ENCODE peak calls at places on chromosomes 7 and 10, in five cellular contexts. One of them, this sample, is unnamed.

GRCh38 chr7:50047716-50048115 is 45.3 kb downstream of the ZPBP start:
- DNase-seq in A549: no peak
- DNase-seq in activated CD8-positive, alpha-beta memory T cell treated with anti-CD3 and anti-CD28 coated beads for 24 hours: no peak
- DNase-seq in T-helper 1 cell: no peak
- DNase-seq in OCI-M1: no peak
- DNase-seq in this sample: no peak

GRCh38 chr7:157711353-157711888 is 374.6 kb downstream of the DNAJB6 start:
- DNase-seq in OCI-M1: no peak
- DNase-seq in activated CD8-positive, alpha-beta memory T cell treated with anti-CD3 and anti-CD28 coated beads for 24 hours: no peak
- DNase-seq in T-helper 1 cell: no peak
- DNase-seq in A549: no peak
- DNase-seq in this sample: no peak

GRCh38 chr10:94991243-94991888 is 52.9 kb downstream of the CYP2C9 start:
- DNase-seq in OCI-M1: no peak
- DNase-seq in activated CD8-positive, alpha-beta memory T cell treated with anti-CD3 and anti-CD28 coated beads for 24 hours: no peak
- DNase-seq in A549: no peak
- DNase-seq in T-helper 1 cell: no peak
- DNase-seq in this sample: no peak

GRCh38 chr10:86139066-86139657 is 227.4 kb downstream of the GRID1 start:
- DNase-seq in A549: peak
- DNase-seq in activated CD8-positive, alpha-beta memory T cell treated with anti-CD3 and anti-CD28 coated beads for 24 hours: peak
- DNase-seq in T-helper 1 cell: no peak
- DNase-seq in OCI-M1: peak
- DNase-seq in this sample: no peak

GRCh38 chr7:100539436-100540006 is 518 bp downstream of the AGFG2 start:
- DNase-seq in activated CD8-positive, alpha-beta memory T cell treated with anti-CD3 and anti-CD28 coated beads for 24 hours: no peak
- DNase-seq in A549: no peak
- DNase-seq in OCI-M1: no peak
- DNase-seq in T-helper 1 cell: no peak
- DNase-seq in this sample: no peak

GRCh38 chr10:118587881-118588651 is 7.4 kb downstream of the PRLHR start:
- DNase-seq in OCI-M1: no peak
- DNase-seq in activated CD8-positive, alpha-beta memory T cell treated with anti-CD3 and anti-CD28 coated beads for 24 hours: no peak
- DNase-seq in A549: no peak
- DNase-seq in T-helper 1 cell: no peak
- DNase-seq in this sample: no peak

GRCh38 chr10:77925410-77925794 is 1.2 kb downstream of the DLG5 start:
- DNase-seq in OCI-M1: no peak
- DNase-seq in A549: no peak
- DNase-seq in activated CD8-positive, alpha-beta memory T cell treated with anti-CD3 and anti-CD28 coated beads for 24 hours: no peak
- DNase-seq in T-helper 1 cell: no peak
- DNase-seq in this sample: no peak

GRCh38 chr10:111356571-111356970 is 279.7 kb downstream of the ADRA2A start:
- DNase-seq in A549: no peak
- DNase-seq in OCI-M1: peak
- DNase-seq in T-helper 1 cell: no peak
- DNase-seq in activated CD8-positive, alpha-beta memory T cell treated with anti-CD3 and anti-CD28 coated beads for 24 hours: no peak
- DNase-seq in this sample: no peak

GRCh38 chr7:15977663-15978062 is 291.2 kb upstream of the MEOX2 start:
- DNase-seq in A549: no peak
- DNase-seq in activated CD8-positive, alpha-beta memory T cell treated with anti-CD3 and anti-CD28 coated beads for 24 hours: no peak
- DNase-seq in OCI-M1: no peak
- DNase-seq in T-helper 1 cell: no peak
- DNase-seq in this sample: no peak

GRCh38 chr10:58967551-58968418 is 208.7 kb upstream of the PHYHIPL start:
- DNase-seq in OCI-M1: no peak
- DNase-seq in T-helper 1 cell: no peak
- DNase-seq in A549: peak
- DNase-seq in activated CD8-positive, alpha-beta memory T cell treated with anti-CD3 and anti-CD28 coated beads for 24 hours: no peak
- DNase-seq in this sample: no peak

GRCh38 chr7:65796205-65796604 is 76.7 kb upstream of the VKORC1L1 start:
- DNase-seq in A549: no peak
- DNase-seq in OCI-M1: no peak
- DNase-seq in T-helper 1 cell: no peak
- DNase-seq in activated CD8-positive, alpha-beta memory T cell treated with anti-CD3 and anti-CD28 coated beads for 24 hours: no peak
- DNase-seq in this sample: no peak

GRCh38 chr7:130733866-130734524 is at the start of gene KLF14:
- DNase-seq in activated CD8-positive, alpha-beta memory T cell treated with anti-CD3 and anti-CD28 coated beads for 24 hours: peak
- DNase-seq in A549: no peak
- DNase-seq in T-helper 1 cell: peak
- DNase-seq in OCI-M1: no peak
- DNase-seq in this sample: peak

GRCh38 chr10:130560079-130560478 is 423.9 kb downstream of the GLRX3 start:
- DNase-seq in activated CD8-positive, alpha-beta memory T cell treated with anti-CD3 and anti-CD28 coated beads for 24 hours: no peak
- DNase-seq in T-helper 1 cell: no peak
- DNase-seq in A549: no peak
- DNase-seq in OCI-M1: no peak
- DNase-seq in this sample: no peak

GRCh38 chr10:78115135-78115853 is 81.6 kb downstream of the RPS24 start:
- DNase-seq in A549: no peak
- DNase-seq in OCI-M1: no peak
- DNase-seq in activated CD8-positive, alpha-beta memory T cell treated with anti-CD3 and anti-CD28 coated beads for 24 hours: no peak
- DNase-seq in T-helper 1 cell: no peak
- DNase-seq in this sample: no peak

GRCh38 chr10:54284526-54285193 is 516.4 kb downstream of the PCDH15 start:
- DNase-seq in A549: no peak
- DNase-seq in OCI-M1: peak
- DNase-seq in activated CD8-positive, alpha-beta memory T cell treated with anti-CD3 and anti-CD28 coated beads for 24 hours: no peak
- DNase-seq in T-helper 1 cell: no peak
- DNase-seq in this sample: no peak

GRCh38 chr10:88810196-88810961 is 7.8 kb downstream of the LIPM start:
- DNase-seq in OCI-M1: peak
- DNase-seq in T-helper 1 cell: peak
- DNase-seq in activated CD8-positive, alpha-beta memory T cell treated with anti-CD3 and anti-CD28 coated beads for 24 hours: no peak
- DNase-seq in A549: peak
- DNase-seq in this sample: no peak

GRCh38 chr10:110861930-110862677 is 9.6 kb upstream of the PDCD4 start:
- DNase-seq in A549: no peak
- DNase-seq in T-helper 1 cell: no peak
- DNase-seq in activated CD8-positive, alpha-beta memory T cell treated with anti-CD3 and anti-CD28 coated beads for 24 hours: no peak
- DNase-seq in OCI-M1: no peak
- DNase-seq in this sample: no peak

GRCh38 chr10:91909178-91909677 is at the start of gene FGFBP3:
- DNase-seq in activated CD8-positive, alpha-beta memory T cell treated with anti-CD3 and anti-CD28 coated beads for 24 hours: peak
- DNase-seq in A549: peak
- DNase-seq in OCI-M1: peak
- DNase-seq in T-helper 1 cell: no peak
- DNase-seq in this sample: no peak

GRCh38 chr7:48441848-48442492 is 270.7 kb downstream of the ABCA13 start:
- DNase-seq in T-helper 1 cell: no peak
- DNase-seq in A549: no peak
- DNase-seq in activated CD8-positive, alpha-beta memory T cell treated with anti-CD3 and anti-CD28 coated beads for 24 hours: no peak
- DNase-seq in OCI-M1: no peak
- DNase-seq in this sample: no peak

GRCh38 chr10:88926484-88927249 is 25.9 kb downstream of the ACTA2 start:
- DNase-seq in T-helper 1 cell: no peak
- DNase-seq in activated CD8-positive, alpha-beta memory T cell treated with anti-CD3 and anti-CD28 coated beads for 24 hours: no peak
- DNase-seq in OCI-M1: no peak
- DNase-seq in A549: no peak
- DNase-seq in this sample: no peak

GRCh38 chr7:40749877-40750276 is 615.1 kb downstream of the SUGCT start:
- DNase-seq in OCI-M1: no peak
- DNase-seq in A549: no peak
- DNase-seq in activated CD8-positive, alpha-beta memory T cell treated with anti-CD3 and anti-CD28 coated beads for 24 hours: no peak
- DNase-seq in T-helper 1 cell: no peak
- DNase-seq in this sample: no peak

GRCh38 chr10:102399217-102400021 is 3.9 kb downstream of the NFKB2 start:
- DNase-seq in T-helper 1 cell: peak
- DNase-seq in A549: peak
- DNase-seq in OCI-M1: peak
- DNase-seq in activated CD8-positive, alpha-beta memory T cell treated with anti-CD3 and anti-CD28 coated beads for 24 hours: peak
- DNase-seq in this sample: peak

GRCh38 chr7:135801045-135801693 is 52.6 kb upstream of the FAM180A start:
- DNase-seq in activated CD8-positive, alpha-beta memory T cell treated with anti-CD3 and anti-CD28 coated beads for 24 hours: no peak
- DNase-seq in A549: peak
- DNase-seq in T-helper 1 cell: peak
- DNase-seq in OCI-M1: peak
- DNase-seq in this sample: peak

GRCh38 chr10:103114876-103115275 is 78.2 kb downstream of the NT5C2 start:
- DNase-seq in T-helper 1 cell: no peak
- DNase-seq in A549: no peak
- DNase-seq in activated CD8-positive, alpha-beta memory T cell treated with anti-CD3 and anti-CD28 coated beads for 24 hours: no peak
- DNase-seq in OCI-M1: no peak
- DNase-seq in this sample: no peak

GRCh38 chr10:129935102-129935860 is 28.8 kb downstream of the EBF3 start:
- DNase-seq in activated CD8-positive, alpha-beta memory T cell treated with anti-CD3 and anti-CD28 coated beads for 24 hours: no peak
- DNase-seq in T-helper 1 cell: no peak
- DNase-seq in A549: no peak
- DNase-seq in OCI-M1: no peak
- DNase-seq in this sample: no peak

GRCh38 chr10:77512219-77512578 is 125.4 kb downstream of the KCNMA1 start:
- DNase-seq in activated CD8-positive, alpha-beta memory T cell treated with anti-CD3 and anti-CD28 coated beads for 24 hours: no peak
- DNase-seq in T-helper 1 cell: no peak
- DNase-seq in OCI-M1: no peak
- DNase-seq in A549: no peak
- DNase-seq in this sample: no peak

GRCh38 chr7:97155897-97156418 is 38.5 kb downstream of the SDHAF3 start:
- DNase-seq in T-helper 1 cell: no peak
- DNase-seq in A549: no peak
- DNase-seq in activated CD8-positive, alpha-beta memory T cell treated with anti-CD3 and anti-CD28 coated beads for 24 hours: no peak
- DNase-seq in OCI-M1: no peak
- DNase-seq in this sample: no peak

GRCh38 chr10:18423058-18423637 is 228.2 kb downstream of the NSUN6 start:
- DNase-seq in OCI-M1: peak
- DNase-seq in T-helper 1 cell: no peak
- DNase-seq in A549: no peak
- DNase-seq in activated CD8-positive, alpha-beta memory T cell treated with anti-CD3 and anti-CD28 coated beads for 24 hours: no peak
- DNase-seq in this sample: no peak

GRCh38 chr7:98081351-98081750 is 25.3 kb upstream of the LMTK2 start:
- DNase-seq in OCI-M1: no peak
- DNase-seq in activated CD8-positive, alpha-beta memory T cell treated with anti-CD3 and anti-CD28 coated beads for 24 hours: no peak
- DNase-seq in T-helper 1 cell: no peak
- DNase-seq in A549: no peak
- DNase-seq in this sample: no peak

GRCh38 chr10:124721295-124722052 is 22.7 kb downstream of the FAM53B start:
- DNase-seq in activated CD8-positive, alpha-beta memory T cell treated with anti-CD3 and anti-CD28 coated beads for 24 hours: no peak
- DNase-seq in A549: no peak
- DNase-seq in T-helper 1 cell: no peak
- DNase-seq in OCI-M1: no peak
- DNase-seq in this sample: no peak

GRCh38 chr7:30920021-30920583 is 8.4 kb downstream of the AQP1 start:
- DNase-seq in T-helper 1 cell: no peak
- DNase-seq in A549: no peak
- DNase-seq in OCI-M1: no peak
- DNase-seq in activated CD8-positive, alpha-beta memory T cell treated with anti-CD3 and anti-CD28 coated beads for 24 hours: no peak
- DNase-seq in this sample: no peak

GRCh38 chr10:1576467-1577259 is 160.7 kb downstream of the ADARB2 start:
- DNase-seq in activated CD8-positive, alpha-beta memory T cell treated with anti-CD3 and anti-CD28 coated beads for 24 hours: no peak
- DNase-seq in T-helper 1 cell: no peak
- DNase-seq in OCI-M1: no peak
- DNase-seq in A549: no peak
- DNase-seq in this sample: no peak

GRCh38 chr7:127189885-127190284 is 62.9 kb downstream of the GRM8 start:
- DNase-seq in T-helper 1 cell: no peak
- DNase-seq in activated CD8-positive, alpha-beta memory T cell treated with anti-CD3 and anti-CD28 coated beads for 24 hours: no peak
- DNase-seq in OCI-M1: peak
- DNase-seq in A549: no peak
- DNase-seq in this sample: no peak